ENCODE peak calls at places on chromosomes 1 and 21, in four cellular contexts. X is HepG2, M is HCT116, J is K562. T is an unnamed sample.

GRCh38 chr1:43358121-43358745 is 548 bp upstream of the CDC20 start:
- DNase-seq in X (no peak), M (peak; percentile 49), J (peak; percentile 80), T (no peak)

GRCh38 chr1:182175340-182176068 is 114.0 kb upstream of the ZNF648 start:
- DNase-seq in X (peak; percentile 63), M (no peak), J (no peak), T (no peak)

GRCh38 chr1:188782220-188782841 is 1695.3 kb downstream of the BRINP3 start:
- DNase-seq in X (peak; percentile 64), M (peak; percentile 81), J (peak; percentile 20), T (peak; percentile 12)

GRCh38 chr1:97105531-97105930 is 383.9 kb downstream of the PTBP2 start:
- DNase-seq in X (no peak), M (no peak), J (no peak), T (no peak)

GRCh38 chr1:204828352-204828850 is 42.3 kb upstream of the NFASC start:
- DNase-seq in X (peak; percentile 16), M (no peak), J (peak; percentile 82), T (no peak)

GRCh38 chr1:180231506-180232420 is 1.7 kb downstream of the LHX4 start:
- DNase-seq in X (no peak), M (peak; percentile 53), J (no peak), T (no peak)

GRCh38 chr1:14921057-14921456 is 232.5 kb upstream of the TMEM51 start:
- DNase-seq in X (no peak), M (no peak), J (no peak), T (no peak)

GRCh38 chr1:186212574-186213224 is 162.4 kb downstream of the TPR start:
- DNase-seq in X (peak; percentile 74), M (peak; percentile 80), J (peak; percentile 64), T (peak; percentile 63)

GRCh38 chr21:26813426-26813998 is 31.7 kb downstream of the ADAMTS1 start:
- DNase-seq in X (no peak), M (no peak), J (no peak), T (no peak)

GRCh38 chr1:154490327-154490726 is 11.7 kb upstream of the TDRD10 start:
- DNase-seq in X (no peak), M (no peak), J (peak; percentile 27), T (no peak)

GRCh38 chr1:218412181-218412580 is 67.0 kb downstream of the TGFB2 start:
- DNase-seq in X (no peak), M (no peak), J (no peak), T (no peak)

GRCh38 chr1:161998811-161999210 is 24.9 kb downstream of the OLFML2B start:
- DNase-seq in X (no peak), M (no peak), J (no peak), T (no peak)

GRCh38 chr21:42997053-42997452 is 22.7 kb downstream of the PKNOX1 start:
- DNase-seq in X (no peak), M (no peak), J (no peak), T (no peak)

GRCh38 chr1:107889524-107889923 is 75.5 kb downstream of the VAV3 start:
- DNase-seq in X (no peak), M (no peak), J (no peak), T (no peak)

GRCh38 chr1:203290261-203291089 is 14.8 kb upstream of the BTG2 start:
- DNase-seq in X (peak; percentile 53), M (no peak), J (peak; percentile 85), T (no peak)

GRCh38 chr1:65255088-65256050 is 54.0 kb upstream of the DNAJC6 start:
- DNase-seq in X (no peak), M (no peak), J (peak; percentile 54), T (no peak)

GRCh38 chr1:197725044-197725443 is 50.2 kb downstream of the DENND1B start:
- DNase-seq in X (peak; percentile 9), M (peak; percentile 33), J (no peak), T (peak; percentile 18)

GRCh38 chr1:221093903-221094865 is 214.9 kb downstream of the HLX start:
- DNase-seq in X (no peak), M (no peak), J (no peak), T (no peak)

GRCh38 chr1:43058545-43059360 is 100.1 kb upstream of the SLC2A1 start:
- DNase-seq in X (no peak), M (no peak), J (no peak), T (no peak)

GRCh38 chr1:200409203-200409760 is 554 bp downstream of the ZNF281 start:
- DNase-seq in X (no peak), M (no peak), J (peak; percentile 69), T (no peak)

GRCh38 chr1:207823880-207824566 is 72.2 kb downstream of the CD46 start:
- DNase-seq in X (peak; percentile 86), M (peak; percentile 37), J (no peak), T (no peak)

GRCh38 chr1:66533804-66534745 is at the start of gene SGIP1:
- DNase-seq in X (no peak), M (no peak), J (peak; percentile 63), T (no peak)

GRCh38 chr1:170562644-170563338 is 30.8 kb downstream of the GORAB start:
- DNase-seq in X (peak; percentile 22), M (peak; percentile 15), J (peak; percentile 39), T (no peak)

GRCh38 chr1:199629624-199630023 is 397.9 kb upstream of the NR5A2 start:
- DNase-seq in X (no peak), M (no peak), J (no peak), T (no peak)

GRCh38 chr1:156505679-156506298 is 5.2 kb upstream of the MEF2D start:
- DNase-seq in X (no peak), M (no peak), J (no peak), T (no peak)

GRCh38 chr1:164635784-164636729 is 77.1 kb downstream of the PBX1 start:
- DNase-seq in X (no peak), M (no peak), J (no peak), T (no peak)

GRCh38 chr1:56148466-56149193 is 430.7 kb downstream of the PLPP3 start:
- DNase-seq in X (no peak), M (no peak), J (no peak), T (no peak)

GRCh38 chr21:35873441-35873840 is 186.9 kb downstream of the SETD4 start:
- DNase-seq in X (no peak), M (no peak), J (no peak), T (no peak)

GRCh38 chr1:31577515-31578191 is 1.3 kb downstream of the TINAGL1 start:
- DNase-seq in X (peak; percentile 24), M (no peak), J (peak; percentile 35), T (no peak)

GRCh38 chr1:212218911-212219310 is 66.3 kb upstream of the PPP2R5A start:
- DNase-seq in X (no peak), M (no peak), J (no peak), T (no peak)

GRCh38 chr1:8364528-8365442 is 46.9 kb downstream of the SLC45A1 start:
- DNase-seq in X (no peak), M (no peak), J (no peak), T (no peak)

GRCh38 chr1:206510371-206510770 is 3.0 kb downstream of the RASSF5 start:
- DNase-seq in X (no peak), M (no peak), J (no peak), T (no peak)

GRCh38 chr1:206508130-206508884 is 976 bp downstream of the RASSF5 start:
- DNase-seq in X (peak; percentile 14), M (no peak), J (no peak), T (no peak)

GRCh38 chr1:206507395-206508129 is at the start of gene RASSF5:
- DNase-seq in X (no peak), M (no peak), J (peak; percentile 65), T (no peak)

GRCh38 chr1:206509612-206510257 is 2.4 kb downstream of the RASSF5 start:
- DNase-seq in X (peak; percentile 52), M (no peak), J (no peak), T (no peak)

DNA sequence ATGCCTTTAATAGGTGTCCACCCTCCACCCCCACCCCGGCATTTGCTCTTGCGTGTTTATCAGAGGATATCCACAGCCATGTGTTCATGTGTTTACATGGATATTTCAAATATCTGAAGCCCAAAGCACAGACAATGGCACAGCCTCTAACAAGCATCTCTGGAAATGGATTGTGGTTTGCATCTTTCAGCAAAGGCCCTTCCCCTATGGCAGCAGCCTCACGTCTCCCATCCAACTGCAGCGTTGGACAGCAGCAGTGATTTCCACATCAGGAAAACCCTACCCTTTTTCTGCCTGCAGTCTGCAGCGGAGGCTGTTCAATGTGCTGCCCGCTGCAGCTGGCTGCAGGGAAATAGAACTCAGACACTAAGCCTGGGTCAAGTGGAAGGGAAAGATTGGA is 1.6 kb downstream of the RASSF5 start:
- DNase-seq in X (no peak), M (no peak), J (no peak), T (no peak)
- TF ChIP-seq REST in X (peak; percentile 36), M (no peak), J (no peak), T (no peak)

GRCh38 chr21:41953249-41953830 is 478 bp downstream of the C2CD2 start:
- DNase-seq in X (no peak), M (no peak), J (peak; percentile 59), T (no peak)
- H3K4me3 ChIP-seq in X (peak overlapping the region; percentile 54), M (peak overlapping the region; percentile 68), J (peak overlapping the region; percentile 59), T (peak overlapping the region; percentile 60)

GRCh38 chr1:17188889-17189631 is 15.9 kb upstream of the PADI1 start:
- DNase-seq in X (no peak), M (no peak), J (no peak), T (no peak)
- TF ChIP-seq TCF7L2 in X (no peak), M (no peak), J (no peak), T (no peak)

GRCh38 chr1:86860424-86860823 is 53.5 kb downstream of the SELENOF start:
- DNase-seq in X (peak; percentile 69), M (no peak), J (no peak), T (no peak)
- TF ChIP-seq REST in X (no peak), M (no peak), J (no peak), T (no peak)

DNA sequence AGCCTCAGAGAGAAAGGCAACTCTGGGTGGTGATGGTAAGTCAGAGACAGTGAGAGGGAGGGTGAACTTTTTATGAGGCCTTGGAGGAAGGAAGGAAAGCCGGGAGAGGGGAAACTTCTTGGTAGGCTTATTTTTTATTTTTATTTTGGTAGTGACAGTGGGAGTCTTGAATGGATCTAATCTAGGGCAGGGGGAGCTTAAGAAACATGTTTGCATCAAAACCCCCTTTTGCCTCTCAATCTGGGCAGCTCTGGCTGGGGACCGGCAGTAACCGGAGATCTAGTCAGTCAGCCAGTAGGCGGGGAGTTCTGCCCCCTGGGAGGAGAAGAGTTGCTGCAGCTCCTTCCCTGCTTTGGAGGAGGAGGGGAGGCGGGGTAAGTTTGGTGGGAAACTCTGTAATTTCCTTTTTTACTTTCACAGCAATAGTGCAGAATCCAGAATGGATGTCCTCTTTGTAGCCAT is at the start of gene C1orf54:
- DNase-seq in X (no peak), M (no peak), J (peak; percentile 65), T (no peak)
- H3K4me3 ChIP-seq in X (no peak within 1 kb of the TSS), M (no peak within 1 kb of the TSS), J (no peak within 1 kb of the TSS), T (no peak within 1 kb of the TSS)

GRCh38 chr1:3677411-3677944 is 25.2 kb downstream of the TP73 start:
- DNase-seq in X (no peak), M (no peak), J (no peak), T (no peak)
- TF ChIP-seq TCF7L2 in X (no peak), M (no peak), J (no peak), T (no peak)

T was measured in Panc1.